ENCODE peak calls at places on chromosome 6, in five cellular contexts. One of them, this sample, is unnamed.

GRCh38 chr6:166563200-166563599 is 23.3 kb downstream of the RAMACL start:
- DNase-seq in HFF-Myc: no peak
- DNase-seq in nephron progenitor cell: no peak
- DNase-seq in cardiac muscle cell: no peak
- DNase-seq in omental fat pad: no peak
- DNase-seq in this sample: no peak

GRCh38 chr6:84428300-84428907 is 201.0 kb upstream of the CEP162 start:
- DNase-seq in HFF-Myc: peak; percentile 29
- DNase-seq in nephron progenitor cell: peak; percentile 66
- DNase-seq in cardiac muscle cell: peak; percentile 75
- DNase-seq in omental fat pad: no peak
- DNase-seq in this sample: no peak

GRCh38 chr6:167469655-167470054 is 144.8 kb downstream of the TTLL2 start:
- DNase-seq in HFF-Myc: no peak
- DNase-seq in nephron progenitor cell: no peak
- DNase-seq in cardiac muscle cell: no peak
- DNase-seq in omental fat pad: no peak
- DNase-seq in this sample: no peak

GRCh38 chr6:128518531-128519131 is 1.8 kb downstream of the PTPRK start:
- DNase-seq in HFF-Myc: no peak
- DNase-seq in nephron progenitor cell: no peak
- DNase-seq in cardiac muscle cell: no peak
- DNase-seq in omental fat pad: no peak
- DNase-seq in this sample: no peak

GRCh38 chr6:21935561-21936028 is 342.0 kb downstream of the SOX4 start:
- DNase-seq in HFF-Myc: no peak
- DNase-seq in nephron progenitor cell: peak; percentile 10
- DNase-seq in cardiac muscle cell: peak; percentile 44
- DNase-seq in omental fat pad: no peak
- DNase-seq in this sample: no peak

GRCh38 chr6:31874836-31875572 is 3.8 kb downstream of the SLC44A4 start:
- DNase-seq in HFF-Myc: no peak
- DNase-seq in nephron progenitor cell: no peak
- DNase-seq in cardiac muscle cell: no peak
- DNase-seq in omental fat pad: no peak
- DNase-seq in this sample: no peak

GRCh38 chr6:140073456-140073855 is 699.0 kb upstream of the CITED2 start:
- DNase-seq in HFF-Myc: no peak
- DNase-seq in nephron progenitor cell: no peak
- DNase-seq in cardiac muscle cell: no peak
- DNase-seq in omental fat pad: no peak
- DNase-seq in this sample: no peak

GRCh38 chr6:169250660-169251059 is 3.0 kb downstream of the THBS2 start:
- DNase-seq in HFF-Myc: peak; percentile 63
- DNase-seq in nephron progenitor cell: no peak
- DNase-seq in cardiac muscle cell: no peak
- DNase-seq in omental fat pad: peak; percentile 21
- DNase-seq in this sample: no peak

GRCh38 chr6:108432792-108433191 is 127.9 kb upstream of the FOXO3 start:
- DNase-seq in HFF-Myc: no peak
- DNase-seq in nephron progenitor cell: no peak
- DNase-seq in cardiac muscle cell: no peak
- DNase-seq in omental fat pad: no peak
- DNase-seq in this sample: no peak

GRCh38 chr6:89963391-89963790 is 69.1 kb downstream of the GJA10 start:
- DNase-seq in HFF-Myc: no peak
- DNase-seq in nephron progenitor cell: no peak
- DNase-seq in cardiac muscle cell: no peak
- DNase-seq in omental fat pad: no peak
- DNase-seq in this sample: no peak

GRCh38 chr6:158686311-158686710 is 36.5 kb downstream of the SYTL3 start:
- DNase-seq in HFF-Myc: no peak
- DNase-seq in nephron progenitor cell: no peak
- DNase-seq in cardiac muscle cell: no peak
- DNase-seq in omental fat pad: no peak
- DNase-seq in this sample: no peak

GRCh38 chr6:168212322-168212721 is 107.3 kb downstream of the DACT2 start:
- DNase-seq in HFF-Myc: no peak
- DNase-seq in nephron progenitor cell: no peak
- DNase-seq in cardiac muscle cell: no peak
- DNase-seq in omental fat pad: no peak
- DNase-seq in this sample: no peak

GRCh38 chr6:119445666-119446622 is 96.4 kb upstream of the MAN1A1 start:
- DNase-seq in HFF-Myc: no peak
- DNase-seq in nephron progenitor cell: no peak
- DNase-seq in cardiac muscle cell: no peak
- DNase-seq in omental fat pad: no peak
- DNase-seq in this sample: peak; percentile 39

GRCh38 chr6:98525860-98526259 is 308.5 kb upstream of the POU3F2 start:
- DNase-seq in HFF-Myc: no peak
- DNase-seq in nephron progenitor cell: no peak
- DNase-seq in cardiac muscle cell: no peak
- DNase-seq in omental fat pad: no peak
- DNase-seq in this sample: no peak

GRCh38 chr6:156943167-156943566 is 166.0 kb downstream of the ARID1B start:
- DNase-seq in HFF-Myc: no peak
- DNase-seq in nephron progenitor cell: no peak
- DNase-seq in cardiac muscle cell: no peak
- DNase-seq in omental fat pad: no peak
- DNase-seq in this sample: no peak

GRCh38 chr6:35486005-35486925 is 10.6 kb downstream of the TEAD3 start:
- DNase-seq in HFF-Myc: no peak
- DNase-seq in nephron progenitor cell: peak; percentile 67
- DNase-seq in cardiac muscle cell: no peak
- DNase-seq in omental fat pad: no peak
- DNase-seq in this sample: no peak

GRCh38 chr6:125802943-125803377 is 12.2 kb downstream of the NCOA7 start:
- DNase-seq in HFF-Myc: no peak
- DNase-seq in nephron progenitor cell: no peak
- DNase-seq in cardiac muscle cell: no peak
- DNase-seq in omental fat pad: no peak
- DNase-seq in this sample: no peak

GRCh38 chr6:3811191-3811590 is 38.0 kb upstream of the FAM50B start:
- DNase-seq in HFF-Myc: no peak
- DNase-seq in nephron progenitor cell: no peak
- DNase-seq in cardiac muscle cell: no peak
- DNase-seq in omental fat pad: no peak
- DNase-seq in this sample: no peak

GRCh38 chr6:158653577-158654354 is 3.9 kb downstream of the SYTL3 start:
- DNase-seq in HFF-Myc: no peak
- DNase-seq in nephron progenitor cell: no peak
- DNase-seq in cardiac muscle cell: peak; percentile 46
- DNase-seq in omental fat pad: no peak
- DNase-seq in this sample: no peak

GRCh38 chr6:27251672-27252251 is 4.3 kb downstream of the PRSS16 start:
- DNase-seq in HFF-Myc: no peak
- DNase-seq in nephron progenitor cell: peak; percentile 87
- DNase-seq in cardiac muscle cell: peak; percentile 93
- DNase-seq in omental fat pad: no peak
- DNase-seq in this sample: no peak

GRCh38 chr6:119311514-119312142 is 37.9 kb downstream of the MAN1A1 start:
- DNase-seq in HFF-Myc: no peak
- DNase-seq in nephron progenitor cell: no peak
- DNase-seq in cardiac muscle cell: no peak
- DNase-seq in omental fat pad: no peak
- DNase-seq in this sample: no peak

GRCh38 chr6:108897371-108897770 is 49.1 kb downstream of the ARMC2 start:
- DNase-seq in HFF-Myc: peak; percentile 48
- DNase-seq in nephron progenitor cell: no peak
- DNase-seq in cardiac muscle cell: no peak
- DNase-seq in omental fat pad: no peak
- DNase-seq in this sample: no peak

GRCh38 chr6:122872311-122872710 is 83.3 kb downstream of the SMPDL3A start:
- DNase-seq in HFF-Myc: no peak
- DNase-seq in nephron progenitor cell: no peak
- DNase-seq in cardiac muscle cell: no peak
- DNase-seq in omental fat pad: no peak
- DNase-seq in this sample: no peak

GRCh38 chr6:107652526-107653182 is 162.7 kb downstream of the SOBP start:
- DNase-seq in HFF-Myc: no peak
- DNase-seq in nephron progenitor cell: no peak
- DNase-seq in cardiac muscle cell: no peak
- DNase-seq in omental fat pad: no peak
- DNase-seq in this sample: no peak

GRCh38 chr6:159700970-159701369 is 7.9 kb upstream of the SOD2 start:
- DNase-seq in HFF-Myc: no peak
- DNase-seq in nephron progenitor cell: no peak
- DNase-seq in cardiac muscle cell: no peak
- DNase-seq in omental fat pad: no peak
- DNase-seq in this sample: no peak

GRCh38 chr6:169453221-169453620 is 199.6 kb upstream of the THBS2 start:
- DNase-seq in HFF-Myc: peak; percentile 12
- DNase-seq in nephron progenitor cell: no peak
- DNase-seq in cardiac muscle cell: no peak
- DNase-seq in omental fat pad: no peak
- DNase-seq in this sample: no peak

GRCh38 chr6:4895971-4896370 is 107.9 kb downstream of the RPP40 start:
- DNase-seq in HFF-Myc: no peak
- DNase-seq in nephron progenitor cell: no peak
- DNase-seq in cardiac muscle cell: no peak
- DNase-seq in omental fat pad: no peak
- DNase-seq in this sample: no peak

GRCh38 chr6:21947751-21948386 is 349.0 kb downstream of the PRL start:
- DNase-seq in HFF-Myc: no peak
- DNase-seq in nephron progenitor cell: no peak
- DNase-seq in cardiac muscle cell: no peak
- DNase-seq in omental fat pad: no peak
- DNase-seq in this sample: no peak

GRCh38 chr6:76697585-76697984 is 625.1 kb upstream of the IMPG1 start:
- DNase-seq in HFF-Myc: no peak
- DNase-seq in nephron progenitor cell: no peak
- DNase-seq in cardiac muscle cell: no peak
- DNase-seq in omental fat pad: no peak
- DNase-seq in this sample: no peak
- TF ChIP-seq CTCF in HFF-Myc: no peak
- TF ChIP-seq CTCF in nephron progenitor cell: peak; percentile 10
- TF ChIP-seq CTCF in cardiac muscle cell: peak; percentile 44
- TF ChIP-seq CTCF in omental fat pad: no peak
- TF ChIP-seq CTCF in this sample: peak; percentile 44

GRCh38 chr6:117352466-117353081 is 73.2 kb downstream of the ROS1 start:
- DNase-seq in HFF-Myc: no peak
- DNase-seq in nephron progenitor cell: no peak
- DNase-seq in cardiac muscle cell: no peak
- DNase-seq in omental fat pad: no peak
- DNase-seq in this sample: no peak
- TF ChIP-seq CTCF in HFF-Myc: peak; percentile 37
- TF ChIP-seq CTCF in nephron progenitor cell: peak; percentile 58
- TF ChIP-seq CTCF in cardiac muscle cell: peak; percentile 60
- TF ChIP-seq CTCF in omental fat pad: no peak
- TF ChIP-seq CTCF in this sample: peak; percentile 66

DNA sequence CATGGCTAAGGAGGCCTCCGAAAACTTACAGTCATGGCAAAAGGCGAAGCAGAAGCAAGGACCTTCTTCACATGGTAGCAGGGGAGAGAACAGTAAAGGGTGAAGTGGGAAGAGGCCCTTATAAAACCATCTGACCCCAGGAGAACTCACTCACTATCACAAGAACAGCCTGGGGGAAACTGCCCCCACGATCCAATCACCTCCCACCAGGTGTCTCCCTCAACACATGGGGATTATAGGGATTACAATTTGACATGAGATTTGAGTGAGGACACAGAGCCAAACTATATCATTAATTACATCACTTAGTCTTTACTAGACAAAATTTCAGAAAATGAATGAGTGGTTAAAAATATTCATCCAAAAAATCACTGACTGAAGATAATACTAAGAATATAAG is 453.6 kb downstream of the COL12A1 start:
- DNase-seq in HFF-Myc: no peak
- DNase-seq in nephron progenitor cell: no peak
- DNase-seq in cardiac muscle cell: no peak
- DNase-seq in omental fat pad: no peak
- DNase-seq in this sample: no peak
- TF ChIP-seq CTCF in HFF-Myc: peak; percentile 7
- TF ChIP-seq CTCF in nephron progenitor cell: no peak
- TF ChIP-seq CTCF in cardiac muscle cell: no peak
- TF ChIP-seq CTCF in omental fat pad: no peak
- TF ChIP-seq CTCF in this sample: no peak

GRCh38 chr6:24600903-24601302 is 45.1 kb downstream of the KIAA0319 start:
- DNase-seq in HFF-Myc: no peak
- DNase-seq in nephron progenitor cell: no peak
- DNase-seq in cardiac muscle cell: no peak
- DNase-seq in omental fat pad: no peak
- DNase-seq in this sample: no peak
- TF ChIP-seq CTCF in HFF-Myc: peak; percentile 29
- TF ChIP-seq CTCF in nephron progenitor cell: no peak
- TF ChIP-seq CTCF in cardiac muscle cell: no peak
- TF ChIP-seq CTCF in omental fat pad: no peak
- TF ChIP-seq CTCF in this sample: no peak

DNA sequence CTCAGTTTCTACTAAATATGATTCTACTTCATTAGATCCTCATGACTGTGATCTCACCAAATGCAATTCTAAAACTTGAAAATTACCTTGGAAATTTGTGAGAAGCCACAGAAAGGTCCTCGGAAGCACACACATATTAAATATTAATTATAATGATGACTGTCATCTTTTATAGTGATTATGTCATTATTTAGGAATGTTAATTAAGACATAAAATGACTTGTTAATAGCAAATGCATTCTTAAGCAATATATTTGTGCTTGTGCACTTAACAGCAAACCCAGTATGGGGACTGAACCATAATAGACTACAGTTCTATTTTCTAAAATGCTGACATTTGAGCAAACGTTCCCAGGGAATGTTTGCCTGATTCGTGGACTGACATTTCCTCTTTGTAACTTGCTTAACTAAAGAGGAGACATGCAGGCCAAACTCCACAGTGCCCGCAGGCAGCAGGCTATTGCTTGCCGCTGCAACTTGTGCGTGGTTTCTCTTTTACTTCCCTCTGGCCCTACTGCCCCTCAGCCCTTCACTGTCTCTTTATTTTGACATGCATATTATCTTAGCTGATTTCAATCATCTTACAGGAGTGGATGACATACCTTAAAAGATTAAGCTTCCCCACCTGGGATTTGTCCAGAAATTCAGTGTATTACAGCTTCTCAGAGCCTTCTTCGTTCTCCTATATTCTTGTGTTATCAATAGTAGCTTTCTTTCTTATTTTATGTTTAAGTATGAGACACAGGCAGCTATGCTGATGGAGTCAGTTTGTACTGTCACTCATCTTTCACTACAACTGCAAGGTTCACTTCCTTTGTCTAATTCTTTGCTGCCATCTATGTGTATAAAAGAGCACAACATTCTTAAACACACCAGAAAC is 141.5 kb downstream of the GMDS start:
- DNase-seq in HFF-Myc: no peak
- DNase-seq in nephron progenitor cell: no peak
- DNase-seq in cardiac muscle cell: peak; percentile 36
- DNase-seq in omental fat pad: no peak
- DNase-seq in this sample: peak; percentile 17
- TF ChIP-seq CTCF in HFF-Myc: peak; percentile 30
- TF ChIP-seq CTCF in nephron progenitor cell: peak; percentile 60
- TF ChIP-seq CTCF in cardiac muscle cell: peak; percentile 62
- TF ChIP-seq CTCF in omental fat pad: no peak
- TF ChIP-seq CTCF in this sample: peak; percentile 55